ENCODE peak calls at places on chromosomes 6 and 20, in ten cellular contexts. C, M, S, V, W, A, O, K, E and G are unnamed samples.

GRCh38 chr6:147142684-147143245 is 61.5 kb upstream of the STXBP5 start:
- DNase-seq in C (no peak), M (no peak), S (no peak), V (no peak), W (no peak), A (no peak), O (no peak), K (no peak), E (no peak), G (no peak)

GRCh38 chr6:166221040-166221439 is 53.4 kb upstream of the TBXT start:
- DNase-seq in C (no peak), M (no peak), S (no peak), V (no peak), W (no peak), A (no peak), O (no peak), K (no peak), E (no peak), G (no peak)

GRCh38 chr6:50952092-50952932 is 133.6 kb downstream of the TFAP2B start:
- DNase-seq in C (no peak), M (no peak), S (no peak), V (no peak), W (no peak), A (peak), O (no peak), K (no peak), E (no peak), G (no peak)

GRCh38 chr20:57198359-57199072 is 67.9 kb downstream of the BMP7 start:
- DNase-seq in C (no peak), M (no peak), S (no peak), V (peak), W (no peak), A (no peak), O (no peak), K (no peak), E (no peak), G (no peak)

GRCh38 chr6:148959008-148959407 is 212.2 kb downstream of the UST start:
- DNase-seq in C (no peak), M (no peak), S (no peak), V (no peak), W (no peak), A (no peak), O (no peak), K (no peak), E (no peak), G (no peak)

GRCh38 chr6:82072113-82072512 is 175.4 kb downstream of the IBTK start:
- DNase-seq in C (no peak), M (no peak), S (peak), V (no peak), W (no peak), A (no peak), O (no peak), K (no peak), E (no peak), G (no peak)

GRCh38 chr6:69801225-69801624 is 4.4 kb upstream of the LMBRD1 start:
- DNase-seq in C (no peak), M (no peak), S (no peak), V (no peak), W (no peak), A (no peak), O (no peak), K (no peak), E (no peak), G (no peak)

GRCh38 chr6:38370653-38371311 is 268.9 kb downstream of the BTBD9 start:
- DNase-seq in C (no peak), M (no peak), S (no peak), V (no peak), W (no peak), A (no peak), O (no peak), K (no peak), E (no peak), G (no peak)

GRCh38 chr6:25359191-25359861 is 80.2 kb downstream of the CARMIL1 start:
- DNase-seq in C (peak), M (no peak), S (no peak), V (peak), W (no peak), A (no peak), O (peak), K (no peak), E (no peak), G (peak)

GRCh38 chr6:148440021-148440420 is 97.4 kb downstream of the SASH1 start:
- DNase-seq in C (no peak), M (no peak), S (no peak), V (peak), W (no peak), A (no peak), O (no peak), K (no peak), E (no peak), G (no peak)

GRCh38 chr6:24743265-24743943 is 24.4 kb upstream of the C6orf62 start:
- DNase-seq in C (no peak), M (peak), S (no peak), V (peak), W (no peak), A (peak), O (no peak), K (peak), E (no peak), G (no peak)